ENCODE peak calls at places on chromosomes 4 and X, in six cellular contexts. Q is PC-9, U is trophoblast cell, T is GM23338, G is neural progenitor cell, P is H9. Z is an unnamed sample. For H3K4me1, the result is how much of the 10 kb centered on the place peaks cover.

GRCh38 chr4:92825785-92826184 is 522.0 kb downstream of the GRID2 start:
- DNase-seq in Q (no peak), U (no peak), T (no peak), G (no peak), P (no peak), Z (no peak)

GRCh38 chrX:149819371-149819770 is 37.6 kb downstream of the MAGEA9 start:
- DNase-seq in Q (no peak), U (no peak), T (no peak), G (no peak), P (no peak), Z (peak)

GRCh38 chr4:121108557-121108956 is 36.2 kb upstream of the NDNF start:
- DNase-seq in Q (no peak), U (no peak), T (no peak), G (no peak), P (no peak), Z (no peak)

GRCh38 chr4:152206646-152207435 is 329.1 kb downstream of the FBXW7 start:
- DNase-seq in Q (no peak), U (no peak), T (no peak), G (no peak), P (no peak), Z (no peak)

GRCh38 chr4:124650614-124651013 is 61.9 kb downstream of the ANKRD50 start:
- DNase-seq in Q (no peak), U (no peak), T (no peak), G (no peak), P (no peak), Z (no peak)

GRCh38 chr4:124936427-124936826 is 223.9 kb upstream of the ANKRD50 start:
- DNase-seq in Q (no peak), U (no peak), T (no peak), G (no peak), P (no peak), Z (no peak)

GRCh38 chrX:39309018-39309620 is 507.9 kb downstream of the MID1IP1 start:
- DNase-seq in Q (no peak), U (no peak), T (no peak), G (no peak), P (no peak), Z (peak)

GRCh38 chrX:41036668-41037326 is 48.4 kb upstream of the USP9X start:
- DNase-seq in Q (no peak), U (no peak), T (no peak), G (no peak), P (no peak), Z (no peak)

GRCh38 chr4:145302725-145303124 is 122.3 kb upstream of the OTUD4 start:
- DNase-seq in Q (no peak), U (no peak), T (no peak), G (no peak), P (no peak), Z (no peak)

GRCh38 chr4:145732001-145732400 is 52.1 kb downstream of the C4orf51 start:
- DNase-seq in Q (no peak), U (no peak), T (peak), G (peak), P (no peak), Z (no peak)

GRCh38 chr4:78776729-78777555 is 792 bp downstream of the BMP2K start:
- DNase-seq in Q (peak), U (peak), T (peak), G (peak), P (peak), Z (peak)

GRCh38 chr4:46886711-46887110 is 22.3 kb downstream of the COX7B2 start:
- DNase-seq in Q (no peak), U (no peak), T (no peak), G (no peak), P (no peak), Z (no peak)

GRCh38 chr4:101019941-101020401 is 327.4 kb downstream of the PPP3CA start:
- DNase-seq in Q (no peak), U (no peak), T (peak), G (no peak), P (no peak), Z (peak)

GRCh38 chr4:139628184-139629012 is 37.2 kb upstream of the MGST2 start:
- DNase-seq in Q (no peak), U (no peak), T (peak), G (peak), P (peak), Z (no peak)

GRCh38 chr4:182126096-182126495 is 117.1 kb upstream of the TENM3 start:
- DNase-seq in Q (no peak), U (no peak), T (no peak), G (no peak), P (no peak), Z (peak)

GRCh38 chr4:19739101-19739651 is 512.5 kb upstream of the SLIT2 start:
- DNase-seq in Q (peak), U (peak), T (no peak), G (no peak), P (no peak), Z (peak)

GRCh38 chrX:133943507-133943906 is 41.9 kb downstream of the GPC3 start:
- DNase-seq in Q (no peak), U (no peak), T (no peak), G (no peak), P (no peak), Z (no peak)

GRCh38 chr4:108113229-108113628 is 55.5 kb downstream of the LEF1 start:
- DNase-seq in Q (no peak), U (no peak), T (no peak), G (no peak), P (no peak), Z (no peak)

GRCh38 chr4:153781717-153782416 is 7.0 kb downstream of the SFRP2 start:
- DNase-seq in Q (no peak), U (no peak), T (peak), G (peak), P (peak), Z (no peak)

GRCh38 chr4:127809173-127809800 is 27.2 kb downstream of the HSPA4L start:
- DNase-seq in Q (no peak), U (no peak), T (peak), G (peak), P (no peak), Z (no peak)

GRCh38 chrX:100895365-100896075 is 21.4 kb upstream of the NOX1 start:
- DNase-seq in Q (peak), U (peak), T (peak), G (peak), P (peak), Z (peak)

GRCh38 chr4:137651128-137651527 is 118.8 kb upstream of the PCDH18 start:
- DNase-seq in Q (no peak), U (no peak), T (no peak), G (no peak), P (no peak), Z (peak)

GRCh38 chrX:123833387-123833786 is 26.5 kb upstream of the XIAP start:
- DNase-seq in Q (peak), U (peak), T (peak), G (peak), P (peak), Z (peak)

GRCh38 chr4:134326866-134327265 is 125.3 kb upstream of the PABPC4L start:
- DNase-seq in Q (peak), U (no peak), T (no peak), G (no peak), P (no peak), Z (no peak)

GRCh38 chr4:140367738-140368137 is 5.7 kb upstream of the SCOC start:
- DNase-seq in Q (peak), U (no peak), T (no peak), G (no peak), P (no peak), Z (peak)

GRCh38 chr4:150010525-150011126 is 67.6 kb upstream of the DCLK2 start:
- DNase-seq in Q (peak), U (peak), T (peak), G (peak), P (peak), Z (peak)

GRCh38 chr4:140372607-140373327 is 679 bp upstream of the SCOC start:
- DNase-seq in Q (no peak), U (no peak), T (peak), G (peak), P (no peak), Z (peak)

GRCh38 chr4:83947811-83948210 is 411.9 kb downstream of the GPAT3 start:
- DNase-seq in Q (no peak), U (no peak), T (peak), G (peak), P (no peak), Z (no peak)

DNA sequence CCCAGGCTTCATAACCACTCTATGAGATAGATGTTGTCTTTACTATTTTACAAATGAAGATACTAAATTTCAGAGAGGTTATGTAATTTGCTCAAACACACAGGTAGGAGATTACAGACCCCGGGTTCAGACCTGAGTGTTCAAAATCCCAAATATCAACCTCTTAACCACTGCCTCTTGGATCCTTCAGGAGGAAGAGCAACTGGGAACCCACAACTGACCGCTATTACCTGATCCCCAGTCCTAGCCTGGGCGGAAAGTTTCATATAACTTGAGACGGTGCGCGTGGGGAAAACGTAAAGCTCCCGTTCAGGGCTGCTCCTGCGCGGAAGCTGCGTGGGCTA is 8.9 kb upstream of the PRDM8 start:
- DNase-seq in Q (no peak), U (no peak), T (peak), G (no peak), P (no peak), Z (no peak)
- H3K4me1 ChIP-seq in Q (under half), U (under half), T (under half), G (under half), P (under half), Z (under half)

GRCh38 chr4:151193414-151193813 is 83.5 kb upstream of the PRSS48 start:
- DNase-seq in Q (no peak), U (no peak), T (no peak), G (no peak), P (no peak), Z (no peak)

GRCh38 chr4:151198748-151199147 is 78.2 kb upstream of the PRSS48 start:
- DNase-seq in Q (no peak), U (peak), T (no peak), G (no peak), P (no peak), Z (no peak)

GRCh38 chr4:151195801-151196200 is 81.2 kb upstream of the PRSS48 start:
- DNase-seq in Q (peak), U (peak), T (no peak), G (no peak), P (no peak), Z (peak)

GRCh38 chr4:151199496-151200190 is 77.3 kb upstream of the PRSS48 start:
- DNase-seq in Q (no peak), U (no peak), T (no peak), G (peak), P (no peak), Z (no peak)

GRCh38 chr4:151197258-151197657 is 79.7 kb upstream of the PRSS48 start:
- DNase-seq in Q (no peak), U (no peak), T (no peak), G (no peak), P (no peak), Z (no peak)
- H3K4me2 ChIP-seq in Q (peak), U (no peak), T (no peak), G (no peak), P (no peak), Z (no peak)

GRCh38 chr4:37934609-37935008 is 25.6 kb upstream of the PTTG2 start:
- DNase-seq in Q (no peak), U (no peak), T (no peak), G (no peak), P (no peak), Z (no peak)
- H3K4me1 ChIP-seq in Q (under half), U (under half), T (under half), G (under half), P (under half), Z (under half)

DNA sequence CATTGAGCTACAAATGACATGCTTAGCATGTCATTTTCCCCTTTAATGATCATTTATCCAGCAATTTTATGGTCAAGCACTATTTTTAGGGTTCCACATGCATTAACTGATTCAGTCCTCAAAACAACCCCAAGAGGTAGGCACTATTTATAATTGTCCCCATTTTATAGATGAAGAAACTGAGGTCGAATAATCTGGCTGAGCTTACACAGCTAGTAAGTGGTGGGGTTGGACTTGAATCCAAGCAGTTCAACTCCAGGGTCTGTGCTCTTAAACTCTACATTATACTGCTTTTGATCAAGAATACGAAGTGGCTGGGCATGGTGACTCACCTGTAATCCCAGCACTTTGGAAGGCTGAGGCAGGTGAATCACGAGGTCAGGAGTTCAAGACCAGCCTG is 3.2 kb upstream of the CHRNA9 start:
- DNase-seq in Q (no peak), U (no peak), T (no peak), G (no peak), P (no peak), Z (no peak)
- H3K4me2 ChIP-seq in Q (no peak), U (no peak), T (no peak), G (no peak), P (no peak), Z (no peak)

DNA sequence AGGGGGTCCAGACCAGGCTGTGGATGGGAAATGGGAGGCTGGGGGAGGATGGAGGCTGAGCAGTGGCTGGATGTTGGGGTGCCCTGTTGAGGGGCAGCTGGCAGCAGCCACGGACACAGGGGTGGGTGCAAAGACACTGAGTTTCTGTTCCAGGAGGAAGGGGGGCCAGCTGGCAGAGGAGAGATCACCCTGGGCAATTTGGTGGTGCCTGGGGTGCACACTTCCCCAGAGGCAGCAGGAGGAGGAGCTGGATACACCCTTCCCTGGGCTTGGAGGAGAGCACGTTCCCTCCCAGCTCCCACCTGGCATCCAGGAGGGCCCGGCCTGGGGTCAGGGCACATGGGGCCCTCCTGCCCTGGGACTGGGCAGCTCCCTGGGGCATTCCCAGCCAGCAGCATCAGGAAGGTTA is 42.8 kb downstream of the CPLX1 start:
- DNase-seq in Q (no peak), U (no peak), T (no peak), G (no peak), P (no peak), Z (no peak)
- H3K4me1 ChIP-seq in Q (under half), U (under half), T (under half), G (under half), P (under half), Z (under half)

GRCh38 chr4:169663402-169663801 is 43.0 kb downstream of the CLCN3 start:
- DNase-seq in Q (no peak), U (no peak), T (no peak), G (no peak), P (no peak), Z (no peak)
- H3K4me2 ChIP-seq in Q (no peak), U (no peak), T (no peak), G (no peak), P (no peak), Z (no peak)